ENCODE peak calls at places on chromosomes 2 and 18, in nine cellular contexts. B is CD8-positive, alpha-beta T cell; H is brain microvascular endothelial cell; V is left ventricle myocardium inferior; E is dorsolateral prefrontal cortex; J is adrenal gland; R is MM.1S; P is left lung; F is foreskin fibroblast. M is an unnamed sample.

GRCh38 chr2:147141930-147142329 is 702.9 kb upstream of the ACVR2A start:
- DNase-seq in V (no peak), B (no peak), J (no peak), E (no peak), F (no peak), H (no peak), P (no peak), R (no peak), M (no peak)

GRCh38 chr2:198127627-198128026 is 323.2 kb downstream of the PLCL1 start:
- DNase-seq in R (peak), E (no peak), P (no peak), B (peak), H (peak), V (peak), J (peak), F (peak), M (peak)

GRCh38 chr18:36544036-36544725 is 246.7 kb downstream of the FHOD3 start:
- DNase-seq in R (no peak), H (no peak), V (no peak), F (no peak), B (no peak), P (no peak), E (no peak), J (peak), M (peak)

GRCh38 chr2:139805378-139805777 is 1025.2 kb upstream of the NXPH2 start:
- DNase-seq in H (no peak), B (no peak), E (no peak), V (no peak), P (no peak), R (no peak), J (no peak), F (no peak), M (no peak)

GRCh38 chr2:55282110-55282917 is 13.3 kb upstream of the MTIF2 start:
- DNase-seq in J (peak), H (peak), P (peak), F (peak), B (peak), R (peak), V (peak), E (peak), M (peak)

GRCh38 chr2:128329607-128330006 is 10.9 kb upstream of the HS6ST1 start:
- DNase-seq in P (no peak), E (no peak), F (no peak), V (no peak), R (no peak), J (no peak), B (no peak), H (no peak), M (no peak)

GRCh38 chr2:96977631-96978195 is 8.7 kb downstream of the FAM178B start:
- DNase-seq in V (no peak), B (no peak), R (no peak), J (no peak), F (peak), E (peak), H (peak), P (no peak), M (no peak)

GRCh38 chr2:55672630-55673029 is 21.0 kb downstream of the PNPT1 start:
- DNase-seq in P (no peak), E (no peak), B (no peak), J (no peak), H (no peak), V (no peak), R (no peak), F (peak), M (no peak)

GRCh38 chr18:49625021-49625691 is 63.3 kb downstream of the LIPG start:
- DNase-seq in J (no peak), F (peak), V (no peak), H (no peak), R (no peak), B (no peak), P (no peak), E (no peak), M (no peak)

GRCh38 chr2:39091535-39091934 is 29.3 kb downstream of the SOS1 start:
- DNase-seq in H (no peak), E (no peak), B (no peak), F (no peak), P (no peak), V (no peak), J (no peak), R (no peak), M (no peak)

GRCh38 chr18:29488617-29489016 is 1311.7 kb upstream of the CDH2 start:
- DNase-seq in B (no peak), V (no peak), P (no peak), R (no peak), H (no peak), E (no peak), J (no peak), F (no peak), M (no peak)

GRCh38 chr2:197877038-197877437 is 72.6 kb downstream of the PLCL1 start:
- DNase-seq in J (no peak), B (no peak), P (no peak), E (no peak), R (no peak), F (no peak), V (no peak), H (no peak), M (no peak)

GRCh38 chr2:202035089-202035940 is 1.7 kb downstream of the FZD7 start:
- DNase-seq in V (peak), P (peak), J (peak), H (peak), B (no peak), F (peak), E (no peak), R (no peak), M (no peak)

GRCh38 chr2:101893676-101894381 is 97.9 kb upstream of the IL1R2 start:
- DNase-seq in R (no peak), J (no peak), E (no peak), H (no peak), V (no peak), F (no peak), P (no peak), B (no peak), M (peak)

GRCh38 chr2:98324181-98324580 is 22.1 kb upstream of the CNGA3 start:
- DNase-seq in H (peak), R (no peak), E (no peak), F (peak), B (no peak), V (no peak), J (no peak), P (no peak), M (no peak)

GRCh38 chr2:140200764-140201163 is 1420.6 kb upstream of the NXPH2 start:
- DNase-seq in R (peak), H (no peak), J (no peak), F (no peak), P (no peak), V (no peak), B (no peak), E (no peak), M (no peak)

GRCh38 chr18:49178736-49179135 is 228.0 kb upstream of the SMAD7 start:
- DNase-seq in B (no peak), P (no peak), J (no peak), R (no peak), F (no peak), E (peak), V (no peak), H (peak), M (no peak)

GRCh38 chr18:47075098-47075883 is 39.9 kb upstream of the ELOA2 start:
- DNase-seq in P (no peak), B (no peak), E (no peak), J (no peak), F (peak), V (no peak), H (peak), R (no peak), M (no peak)

GRCh38 chr2:137123241-137123640 is 357.9 kb downstream of the THSD7B start:
- DNase-seq in V (no peak), H (peak), B (no peak), E (no peak), J (no peak), F (peak), R (no peak), P (no peak), M (peak)

GRCh38 chr18:10053861-10054260 is 140.0 kb downstream of the VAPA start:
- DNase-seq in P (no peak), R (no peak), J (no peak), H (no peak), E (no peak), V (no peak), B (no peak), F (no peak), M (no peak)

GRCh38 chr2:172889767-172890430 is 154.3 kb downstream of the RAPGEF4 start:
- DNase-seq in B (no peak), F (no peak), P (no peak), J (peak), V (no peak), E (peak), H (no peak), R (no peak), M (no peak)

GRCh38 chr2:39370101-39370500 is 67.0 kb downstream of the MAP4K3 start:
- DNase-seq in R (no peak), E (no peak), V (no peak), P (no peak), J (no peak), F (no peak), B (no peak), H (no peak), M (no peak)

GRCh38 chr2:171319164-171319810 is 114.5 kb downstream of the METTL8 start:
- DNase-seq in V (no peak), F (peak), E (no peak), J (no peak), P (no peak), R (no peak), H (peak), B (no peak), M (no peak)

GRCh38 chr2:100394111-100394641 is 23.3 kb downstream of the CHST10 start:
- DNase-seq in J (no peak), R (no peak), E (no peak), B (no peak), F (no peak), P (no peak), V (no peak), H (no peak), M (no peak)

GRCh38 chr2:16554184-16554583 is 111.5 kb downstream of the CYRIA start:
- DNase-seq in P (no peak), E (no peak), V (no peak), F (no peak), B (no peak), R (no peak), J (no peak), H (no peak), M (no peak)

GRCh38 chr2:22930781-22931180 is 454.2 kb upstream of the KLHL29 start:
- DNase-seq in B (no peak), R (no peak), F (no peak), J (no peak), E (no peak), P (peak), V (no peak), H (no peak), M (no peak)

GRCh38 chr18:2776596-2776995 is 70.2 kb upstream of the EMILIN2 start:
- DNase-seq in E (no peak), V (no peak), H (no peak), J (no peak), P (no peak), B (no peak), R (no peak), F (no peak), M (no peak)

GRCh38 chr18:24274822-24275221 is 122.8 kb downstream of the OSBPL1A start:
- DNase-seq in V (no peak), E (peak), R (no peak), J (peak), F (no peak), B (no peak), H (no peak), P (no peak), M (no peak)

GRCh38 chr2:176188969-176189665 is 649 bp downstream of the HOXD1 start:
- DNase-seq in F (no peak), V (no peak), R (no peak), H (no peak), J (no peak), P (peak), E (no peak), B (no peak), M (no peak)

GRCh38 chr18:61402761-61403160 is 69.5 kb downstream of the CDH20 start:
- DNase-seq in J (no peak), H (no peak), R (no peak), B (no peak), E (no peak), V (no peak), F (no peak), P (no peak), M (no peak)

GRCh38 chr2:239735829-239736357 is 289.2 kb downstream of the NDUFA10 start:
- DNase-seq in J (no peak), E (no peak), H (no peak), P (no peak), B (no peak), V (no peak), F (no peak), R (no peak), M (no peak)

GRCh38 chr18:26656944-26657536 is 108.7 kb upstream of the KCTD1 start:
- DNase-seq in B (no peak), V (peak), E (peak), H (peak), R (peak), J (peak), F (peak), P (peak), M (no peak)

DNA sequence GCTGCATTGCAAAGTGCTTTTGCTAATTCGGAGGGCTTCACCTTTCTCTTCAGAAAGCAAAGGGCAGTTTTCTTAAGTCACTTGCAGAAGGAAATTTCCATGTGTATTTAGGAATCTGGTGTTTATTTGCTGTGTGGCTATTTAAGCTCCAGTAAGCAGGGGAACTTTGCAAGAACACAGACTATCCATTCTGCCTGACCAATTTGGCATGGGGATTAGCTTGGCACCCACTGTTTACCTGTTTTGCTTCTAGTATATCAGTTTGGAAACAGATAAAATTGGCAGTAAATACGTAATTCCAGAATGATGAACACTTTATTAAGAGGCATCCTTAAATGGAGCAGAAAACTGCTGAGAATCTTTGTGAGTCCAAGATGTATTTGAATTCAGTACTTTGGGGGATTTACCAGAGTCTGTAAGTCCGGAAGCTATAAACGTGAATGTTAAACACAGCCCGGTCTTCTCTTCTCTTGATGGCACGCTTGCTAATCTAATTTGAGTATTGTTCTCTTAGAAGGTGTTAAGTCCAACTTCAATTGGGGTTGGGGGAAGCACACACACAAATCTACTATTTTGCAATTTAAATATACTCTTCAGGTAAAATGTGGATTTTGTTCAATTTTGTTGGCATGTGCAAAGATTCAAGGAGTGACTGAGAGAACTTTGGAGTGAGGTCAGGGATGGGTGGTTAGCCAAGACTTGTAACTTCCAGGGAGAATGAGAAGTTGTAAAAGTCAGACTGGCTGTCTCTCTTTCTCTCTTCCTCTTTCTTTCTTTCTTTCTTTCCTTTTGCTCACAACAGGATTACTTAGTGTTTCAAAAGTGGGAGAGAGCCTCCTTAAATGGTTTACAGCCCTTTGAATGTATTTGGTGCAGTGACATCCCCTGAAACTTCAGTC is 705 bp downstream of the ACKR3 start:
- DNase-seq in V (no peak), P (no peak), F (no peak), J (no peak), H (no peak), R (no peak), B (no peak), E (no peak), M (no peak)
- H3K4me3 ChIP-seq in V (peak), P (peak), F (peak), J (no peak), H (peak), R (peak), B (no peak), E (peak), M (peak)

GRCh38 chr2:119247844-119248271 is 24.2 kb downstream of the STEAP3 start:
- DNase-seq in J (no peak), F (no peak), H (no peak), E (no peak), P (no peak), B (no peak), R (no peak), V (no peak), M (no peak)
- TF ChIP-seq CTCF in J (no peak), F (no peak), H (no peak), E (no peak), P (no peak), B (no peak), R (no peak), V (no peak), M (no peak)

GRCh38 chr2:159137511-159138101 is 148.9 kb downstream of the WDSUB1 start:
- DNase-seq in H (no peak), B (no peak), J (no peak), V (no peak), R (no peak), F (no peak), P (no peak), E (no peak), M (no peak)
- H3K4me3 ChIP-seq in H (no peak), B (no peak), J (no peak), V (peak), R (no peak), F (no peak), P (no peak), E (no peak), M (no peak)

GRCh38 chr18:78659748-78660147 is 319.9 kb upstream of the SALL3 start:
- DNase-seq in H (no peak), J (no peak), E (no peak), B (no peak), R (no peak), F (no peak), V (no peak), P (peak), M (no peak)
- TF ChIP-seq CTCF in H (no peak), J (no peak), E (peak), B (no peak), R (no peak), F (no peak), V (peak), P (peak), M (no peak)

GRCh38 chr18:34928068-34928753 is 113.0 kb upstream of the MAPRE2 start:
- DNase-seq in R (no peak), B (no peak), J (no peak), E (no peak), H (no peak), V (no peak), F (no peak), P (no peak), M (no peak)
- H3K4me3 ChIP-seq in R (no peak), B (no peak), J (no peak), E (no peak), H (no peak), V (no peak), F (no peak), P (no peak), M (no peak)

GRCh38 chr2:10137053-10137843 is 14.7 kb downstream of the RRM2 start:
- DNase-seq in P (no peak), H (no peak), V (no peak), F (no peak), B (no peak), R (no peak), E (no peak), J (no peak), M (no peak)

GRCh38 chr2:10141736-10142639 is 19.4 kb downstream of the RRM2 start:
- DNase-seq in F (no peak), P (peak), E (no peak), B (no peak), R (no peak), V (no peak), J (peak), H (no peak), M (no peak)

GRCh38 chr2:10142640-10142965 is 20.1 kb downstream of the RRM2 start:
- DNase-seq in P (no peak), H (no peak), F (no peak), R (no peak), J (no peak), B (no peak), V (no peak), E (no peak), M (no peak)

GRCh38 chr2:10139536-10139935 is 17.0 kb downstream of the RRM2 start:
- DNase-seq in F (no peak), R (no peak), J (no peak), B (no peak), V (no peak), H (no peak), E (no peak), P (no peak), M (no peak)

DNA sequence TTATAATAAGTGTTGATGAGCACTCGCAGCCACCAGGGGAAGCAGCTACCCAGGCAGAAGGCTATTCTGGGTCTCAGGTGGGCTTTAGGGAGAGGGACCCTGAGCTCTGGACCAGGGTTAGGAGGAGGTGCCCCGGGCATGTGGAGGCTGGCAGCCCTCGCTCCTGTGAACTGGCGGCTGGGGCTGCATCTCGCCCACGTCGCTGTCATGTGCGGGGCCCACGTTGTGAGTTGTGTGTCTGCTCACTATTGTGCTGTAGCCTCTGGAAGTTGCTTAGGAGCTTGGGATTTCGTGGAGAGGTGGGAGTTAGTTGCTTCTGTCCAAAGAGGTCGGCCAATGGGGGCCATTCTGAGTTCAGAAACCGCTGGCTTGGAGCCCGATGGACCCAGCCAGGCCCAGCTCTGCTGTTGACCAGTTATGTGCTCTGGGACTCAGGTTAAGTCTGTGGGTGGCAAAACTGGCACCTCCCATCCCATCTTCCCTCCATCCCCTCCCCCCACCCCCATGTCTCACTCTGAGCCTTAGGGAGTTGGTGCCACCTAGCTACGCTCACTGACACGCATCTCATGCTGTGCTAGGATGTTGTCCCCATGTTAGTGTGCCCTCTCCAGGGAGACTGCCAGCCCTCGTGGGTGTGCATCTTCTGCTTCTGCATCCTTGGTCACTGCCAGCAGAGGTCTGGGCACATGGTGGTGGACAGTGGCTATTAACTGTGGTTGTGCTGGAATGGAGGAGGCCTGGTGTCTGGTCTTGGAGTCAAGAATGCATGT is 18.5 kb downstream of the RRM2 start:
- DNase-seq in R (no peak), B (no peak), P (no peak), F (no peak), H (no peak), E (no peak), V (no peak), J (no peak), M (no peak)
- TF ChIP-seq CTCF in R (no peak), B (no peak), P (no peak), F (peak), H (peak), E (no peak), V (no peak), J (no peak), M (peak)

DNA sequence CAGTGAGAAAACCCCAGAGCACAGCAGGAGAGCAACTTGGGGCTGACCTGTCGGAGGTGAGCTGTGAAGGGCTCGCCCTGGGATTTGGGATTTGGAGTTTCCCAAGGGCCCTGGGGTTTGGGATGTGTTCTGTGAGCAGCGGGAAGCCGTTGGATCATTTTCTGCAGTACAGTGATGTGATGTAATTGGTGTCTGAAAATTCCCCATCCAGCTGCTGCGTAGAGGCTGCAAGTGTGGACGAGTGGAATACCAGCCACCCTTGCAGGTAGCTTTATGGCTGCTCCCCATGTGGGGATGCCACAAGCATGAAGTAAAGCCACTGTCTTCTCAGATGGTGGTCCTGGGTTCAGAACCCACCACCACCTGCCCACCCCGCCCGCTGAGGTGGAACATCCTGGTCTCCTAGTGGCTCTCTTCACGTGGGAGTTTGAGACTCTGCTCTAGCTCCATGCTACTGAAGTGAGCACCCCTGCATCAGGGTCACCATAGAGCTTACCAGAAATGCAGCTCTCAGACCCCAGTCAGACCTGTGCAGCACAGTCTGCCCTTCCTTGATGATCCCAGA is 15.0 kb downstream of the IMPA2 start:
- DNase-seq in J (no peak), B (no peak), F (no peak), V (no peak), R (no peak), H (no peak), P (peak), E (no peak), M (no peak)
- H3K4me3 ChIP-seq in J (no peak), B (no peak), F (no peak), V (no peak), R (no peak), H (no peak), P (no peak), E (no peak), M (no peak)

GRCh38 chr2:10042301-10043161 is 819 bp upstream of the KLF11 start:
- DNase-seq in B (no peak), F (peak), H (peak), R (no peak), E (peak), P (peak), J (peak), V (peak), M (no peak)
- TF ChIP-seq CTCF in B (no peak), F (no peak), H (peak), R (no peak), E (no peak), P (no peak), J (peak), V (peak), M (no peak)

M was measured in astrocyte of the cerebellum.